ENCODE peak calls at places on chromosomes 7 and 10, in six cellular contexts. J is lower leg skin, E is HCT116, W is adrenal gland, M is transverse colon, B is GM12891. V is an unnamed sample.

GRCh38 chr7:136128050-136128449 is 150.9 kb upstream of the MTPN start:
- DNase-seq in B (no peak), W (no peak), J (no peak), E (no peak), M (no peak), V (no peak)

GRCh38 chr7:106493041-106493731 is 167.8 kb downstream of the CCDC71L start:
- DNase-seq in E (no peak), B (no peak), J (no peak), M (peak; percentile 72), W (no peak), V (no peak)

GRCh38 chr10:98285416-98285815 is 17.4 kb upstream of the LOXL4 start:
- DNase-seq in J (peak; percentile 36), M (no peak), W (no peak), B (no peak), E (no peak), V (no peak)

GRCh38 chr7:56287429-56288138 is 171.4 kb upstream of the NUPR2 start:
- DNase-seq in W (peak; percentile 44), E (no peak), B (no peak), J (no peak), M (no peak), V (no peak)

GRCh38 chr7:132857703-132858102 is 224.2 kb downstream of the CHCHD3 start:
- DNase-seq in B (no peak), W (no peak), J (no peak), M (no peak), E (no peak), V (no peak)

GRCh38 chr10:79055892-79056291 is 12.9 kb upstream of the ZMIZ1 start:
- DNase-seq in M (no peak), W (no peak), B (no peak), J (peak; percentile 49), E (no peak), V (no peak)

GRCh38 chr10:132564249-132564605 is 26.6 kb downstream of the INPP5A start:
- DNase-seq in B (no peak), M (no peak), E (no peak), W (no peak), J (no peak), V (no peak)

GRCh38 chr7:73941836-73942551 is 81.0 kb downstream of the TMEM270 start:
- DNase-seq in J (no peak), B (no peak), M (no peak), W (no peak), E (no peak), V (peak; percentile 41)

GRCh38 chr7:69429817-69430501 is 168.3 kb upstream of the AUTS2 start:
- DNase-seq in E (no peak), W (peak; percentile 34), M (peak; percentile 8), J (no peak), B (no peak), V (no peak)

GRCh38 chr10:126400641-126401040 is 12.4 kb upstream of the ADAM12 start:
- DNase-seq in B (no peak), M (no peak), E (no peak), W (no peak), J (no peak), V (no peak)

GRCh38 chr10:5038703-5039102 is 35.0 kb upstream of the AKR1C2 start:
- DNase-seq in J (no peak), W (no peak), M (no peak), B (no peak), E (no peak), V (no peak)

GRCh38 chr10:29811751-29812427 is 177.1 kb upstream of the SVIL start:
- DNase-seq in M (peak; percentile 50), W (peak; percentile 82), B (no peak), J (no peak), E (no peak), V (peak; percentile 39)

DNA sequence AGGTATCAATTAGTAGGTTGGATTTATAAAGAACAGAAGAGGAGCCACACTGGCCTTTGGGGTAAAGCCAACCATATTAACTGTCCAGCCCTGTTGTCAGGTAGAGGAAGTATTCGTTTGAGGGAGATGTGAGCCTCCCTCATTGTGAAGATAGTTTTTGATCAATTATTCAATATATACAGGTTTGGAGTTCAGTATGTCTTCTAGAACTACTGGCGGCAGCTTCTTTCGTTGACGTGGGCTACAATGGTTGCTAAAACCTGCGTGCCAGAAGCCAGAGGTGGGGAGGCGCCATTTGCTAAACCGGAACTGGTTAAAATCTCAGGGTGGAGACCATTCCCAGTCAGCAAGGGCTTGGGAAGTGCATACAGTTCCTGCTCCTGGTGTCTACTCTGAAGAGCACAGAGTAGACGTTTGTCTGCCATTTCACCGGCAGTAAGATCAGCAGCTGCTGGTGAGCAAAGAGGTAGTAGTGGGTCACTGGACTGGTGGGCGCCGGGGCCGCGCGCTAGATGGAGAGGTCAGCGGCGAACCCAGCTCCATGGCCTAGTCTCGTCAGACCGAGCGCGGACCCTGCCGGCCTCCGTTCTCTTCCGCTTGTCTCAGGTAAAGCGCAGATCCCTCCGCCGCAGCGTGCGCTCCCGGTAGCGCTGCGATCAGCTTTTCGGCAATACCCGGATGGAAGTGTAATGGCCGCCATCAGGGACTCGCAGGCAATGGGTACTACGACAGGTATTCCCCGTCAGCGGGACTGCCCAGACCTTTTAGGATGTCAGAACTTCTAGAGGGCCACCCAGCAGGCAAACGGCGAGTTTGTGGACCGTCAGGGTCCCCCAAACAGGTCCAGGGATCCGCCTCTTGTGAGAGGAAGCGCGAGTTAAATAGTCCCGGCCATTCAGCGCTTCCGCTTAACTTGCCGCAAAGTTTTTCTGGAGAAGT is at the start of gene ZNF518A:
- DNase-seq in B (peak; percentile 56), M (peak; percentile 94), E (peak; percentile 99), J (peak; percentile 98), W (peak; percentile 95), V (peak; percentile 63)
- TF ChIP-seq POLR2A in B (peak; percentile 91), M (peak; percentile 66), E (peak; percentile 93), J (no peak), W (peak; percentile 14), V (peak; percentile 66)

GRCh38 chr10:104121485-104122272 is at the start of gene SFR1:
- DNase-seq in J (peak; percentile 100), W (peak; percentile 99), B (peak; percentile 72), E (peak; percentile 99), M (peak; percentile 99), V (peak; percentile 63)

GRCh38 chr10:104120512-104120902 is 1.5 kb upstream of the SFR1 start:
- DNase-seq in M (no peak), W (no peak), J (no peak), B (no peak), E (no peak), V (no peak)

GRCh38 chr10:104122273-104123107 is 519 bp downstream of the SFR1 start:
- DNase-seq in J (peak; percentile 87), M (no peak), W (no peak), B (no peak), E (no peak), V (no peak)

GRCh38 chr10:104120061-104120460 is 1.9 kb upstream of the SFR1 start:
- DNase-seq in W (no peak), E (no peak), B (no peak), M (no peak), J (no peak), V (no peak)

DNA sequence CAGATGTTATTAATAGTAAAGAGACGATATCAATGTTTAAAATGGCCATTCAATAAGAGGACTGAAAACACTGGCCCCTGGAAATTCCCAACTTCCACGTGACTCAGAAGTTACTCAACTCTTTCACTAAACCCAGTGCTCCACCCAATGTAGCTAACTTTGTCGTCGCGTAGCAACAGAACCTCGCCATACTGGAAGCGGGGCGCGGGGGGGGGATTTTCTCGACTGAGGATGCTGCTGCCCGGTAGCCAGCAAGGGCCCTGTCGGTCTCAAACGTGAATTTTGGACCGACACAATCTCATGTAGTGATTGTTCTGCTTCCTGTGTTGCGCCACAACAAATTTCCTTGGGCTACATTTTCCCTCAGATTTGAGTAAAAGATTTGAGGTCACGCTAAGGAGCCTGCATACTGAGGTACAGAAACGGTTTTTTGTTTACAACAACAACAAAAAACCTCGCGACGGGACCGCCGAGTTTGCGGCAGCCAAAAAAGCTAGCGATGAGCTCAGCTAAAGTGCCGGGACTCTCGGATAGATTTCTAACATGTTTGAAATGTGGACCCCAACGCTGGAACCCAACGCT is 977 bp upstream of the SFR1 start:
- DNase-seq in E (peak; percentile 98), J (peak; percentile 98), M (peak; percentile 93), B (no peak), W (peak; percentile 93), V (peak; percentile 45)
- TF ChIP-seq POLR2A in E (peak; percentile 40), J (no peak), M (no peak), B (no peak), W (no peak), V (peak; percentile 42)

DNA sequence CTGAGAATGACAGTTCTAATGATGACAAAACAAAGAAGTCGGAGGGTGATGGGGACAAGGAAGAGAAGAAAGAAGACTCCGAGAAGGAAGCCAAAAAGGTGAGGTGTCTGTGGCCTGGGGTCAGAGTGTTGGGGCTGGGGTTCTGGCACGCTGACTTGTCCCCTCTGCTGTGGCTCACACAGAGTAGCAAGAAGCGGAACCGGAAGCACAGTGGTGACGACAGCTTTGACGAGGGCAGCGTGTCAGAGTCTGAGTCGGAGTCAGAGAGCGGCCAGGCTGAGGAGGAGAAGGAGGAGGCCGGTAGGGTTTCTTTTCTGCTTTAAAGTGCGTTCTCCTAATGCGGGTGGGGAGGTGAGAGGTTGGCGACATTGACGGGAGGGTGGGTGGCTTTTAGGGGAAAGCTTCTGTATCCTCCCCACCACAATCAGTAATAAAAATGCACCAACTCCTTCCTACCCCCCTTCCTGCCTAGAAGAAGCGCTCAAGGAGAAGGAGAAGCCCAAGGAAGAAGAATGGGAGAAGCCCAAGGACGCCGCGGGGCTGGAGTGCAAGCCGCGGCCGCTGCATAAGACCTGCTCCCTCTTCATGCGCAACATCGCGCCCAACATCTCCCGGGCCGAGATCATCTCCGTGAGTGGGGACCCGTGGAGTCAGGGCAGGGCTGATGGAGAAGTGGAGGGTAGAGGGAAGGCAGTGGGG is 4.6 kb downstream of the UFSP1 start:
- DNase-seq in B (no peak), M (no peak), E (no peak), W (no peak), J (no peak), V (no peak)
- TF ChIP-seq POLR2A in B (no peak), M (no peak), E (no peak), W (no peak), J (no peak), V (no peak)

GRCh38 chr7:5348134-5349004 is 65.6 kb downstream of the SLC29A4 start:
- DNase-seq in M (no peak), J (no peak), E (no peak), W (no peak), B (no peak), V (no peak)
- TF ChIP-seq POLR2A in M (no peak), J (no peak), E (no peak), W (no peak), B (no peak), V (no peak)

DNA sequence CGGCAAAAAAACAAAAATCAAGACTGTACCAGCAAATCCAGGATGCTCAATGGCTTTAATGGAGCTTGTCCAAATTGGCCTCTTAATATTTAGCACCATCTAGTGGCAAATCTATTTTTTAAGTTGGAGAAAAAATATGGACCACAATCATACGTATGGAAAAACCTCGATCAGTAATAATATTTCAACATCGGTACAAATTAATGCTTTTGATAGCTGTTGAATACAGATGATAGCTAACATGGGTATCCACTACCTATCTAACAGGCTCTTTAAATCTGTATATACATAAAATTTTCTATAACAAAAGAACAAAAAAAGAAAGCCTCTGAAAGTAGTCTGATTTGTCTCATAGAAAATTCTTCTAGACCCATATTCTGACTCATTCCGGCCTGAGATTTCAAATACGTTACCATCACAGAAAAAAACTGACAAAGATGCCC is 29.2 kb downstream of the COA1 start:
- DNase-seq in E (peak; percentile 31), M (no peak), W (no peak), J (no peak), B (no peak), V (no peak)
- TF ChIP-seq POLR2A in E (no peak), M (no peak), W (no peak), J (no peak), B (no peak), V (no peak)